ENCODE peak calls at places on chromosome 14, in nine cellular contexts. One of them, this sample, is unnamed.

GRCh38 chr14:50082308-50082742 is 34.0 kb downstream of the VCPKMT start:
- DNase-seq in naive thymus-derived CD4-positive, alpha-beta T cell: peak; percentile 78
- DNase-seq in neural progenitor cell: no peak
- DNase-seq in hepatocyte: no peak
- DNase-seq in caudate nucleus: no peak
- DNase-seq in ascending aorta: no peak
- DNase-seq in AG04450: no peak
- DNase-seq in cardiac muscle cell: no peak
- DNase-seq in psoas muscle: no peak
- DNase-seq in this sample: no peak

GRCh38 chr14:32480337-32480736 is 151.2 kb downstream of the AKAP6 start:
- DNase-seq in naive thymus-derived CD4-positive, alpha-beta T cell: no peak
- DNase-seq in neural progenitor cell: no peak
- DNase-seq in hepatocyte: no peak
- DNase-seq in caudate nucleus: no peak
- DNase-seq in ascending aorta: no peak
- DNase-seq in AG04450: no peak
- DNase-seq in cardiac muscle cell: no peak
- DNase-seq in psoas muscle: no peak
- DNase-seq in this sample: no peak

GRCh38 chr14:63867926-63868921 is 15.4 kb downstream of the SYNE2 start:
- DNase-seq in naive thymus-derived CD4-positive, alpha-beta T cell: peak; percentile 37
- DNase-seq in neural progenitor cell: no peak
- DNase-seq in hepatocyte: no peak
- DNase-seq in caudate nucleus: no peak
- DNase-seq in ascending aorta: no peak
- DNase-seq in AG04450: no peak
- DNase-seq in cardiac muscle cell: no peak
- DNase-seq in psoas muscle: no peak
- DNase-seq in this sample: no peak

GRCh38 chr14:101907619-101908018 is 56.8 kb upstream of the DYNC1H1 start:
- DNase-seq in naive thymus-derived CD4-positive, alpha-beta T cell: no peak
- DNase-seq in neural progenitor cell: no peak
- DNase-seq in hepatocyte: no peak
- DNase-seq in caudate nucleus: no peak
- DNase-seq in ascending aorta: no peak
- DNase-seq in AG04450: no peak
- DNase-seq in cardiac muscle cell: no peak
- DNase-seq in psoas muscle: no peak
- DNase-seq in this sample: no peak

GRCh38 chr14:92969470-92970232 is 46.7 kb downstream of the CHGA start:
- DNase-seq in naive thymus-derived CD4-positive, alpha-beta T cell: no peak
- DNase-seq in neural progenitor cell: no peak
- DNase-seq in hepatocyte: no peak
- DNase-seq in caudate nucleus: no peak
- DNase-seq in ascending aorta: no peak
- DNase-seq in AG04450: no peak
- DNase-seq in cardiac muscle cell: no peak
- DNase-seq in psoas muscle: peak; percentile 2
- DNase-seq in this sample: no peak

GRCh38 chr14:28773917-28774691 is 7.5 kb downstream of the FOXG1 start:
- DNase-seq in naive thymus-derived CD4-positive, alpha-beta T cell: no peak
- DNase-seq in neural progenitor cell: peak; percentile 92
- DNase-seq in hepatocyte: peak; percentile 37
- DNase-seq in caudate nucleus: peak; percentile 63
- DNase-seq in ascending aorta: no peak
- DNase-seq in AG04450: no peak
- DNase-seq in cardiac muscle cell: peak; percentile 82
- DNase-seq in psoas muscle: peak; percentile 56
- DNase-seq in this sample: no peak

GRCh38 chr14:75310295-75311059 is 31.8 kb downstream of the FOS start:
- DNase-seq in naive thymus-derived CD4-positive, alpha-beta T cell: no peak
- DNase-seq in neural progenitor cell: peak; percentile 89
- DNase-seq in hepatocyte: peak; percentile 87
- DNase-seq in caudate nucleus: peak; percentile 81
- DNase-seq in ascending aorta: peak; percentile 94
- DNase-seq in AG04450: peak; percentile 63
- DNase-seq in cardiac muscle cell: no peak
- DNase-seq in psoas muscle: peak; percentile 84
- DNase-seq in this sample: peak; percentile 95

GRCh38 chr14:92362781-92363235 is 39.8 kb downstream of the SLC24A4 start:
- DNase-seq in naive thymus-derived CD4-positive, alpha-beta T cell: no peak
- DNase-seq in neural progenitor cell: no peak
- DNase-seq in hepatocyte: no peak
- DNase-seq in caudate nucleus: peak; percentile 4
- DNase-seq in ascending aorta: peak; percentile 86
- DNase-seq in AG04450: no peak
- DNase-seq in cardiac muscle cell: no peak
- DNase-seq in psoas muscle: peak; percentile 46
- DNase-seq in this sample: no peak

GRCh38 chr14:24411468-24412454 is 13.0 kb downstream of the NYNRIN start:
- DNase-seq in naive thymus-derived CD4-positive, alpha-beta T cell: peak; percentile 31
- DNase-seq in neural progenitor cell: peak; percentile 68
- DNase-seq in hepatocyte: peak; percentile 67
- DNase-seq in caudate nucleus: no peak
- DNase-seq in ascending aorta: no peak
- DNase-seq in AG04450: no peak
- DNase-seq in cardiac muscle cell: peak; percentile 50
- DNase-seq in psoas muscle: no peak
- DNase-seq in this sample: no peak

GRCh38 chr14:59253527-59253926 is 65.1 kb downstream of the DAAM1 start:
- DNase-seq in naive thymus-derived CD4-positive, alpha-beta T cell: no peak
- DNase-seq in neural progenitor cell: no peak
- DNase-seq in hepatocyte: no peak
- DNase-seq in caudate nucleus: no peak
- DNase-seq in ascending aorta: no peak
- DNase-seq in AG04450: no peak
- DNase-seq in cardiac muscle cell: no peak
- DNase-seq in psoas muscle: no peak
- DNase-seq in this sample: no peak
- H3K27ac ChIP-seq in naive thymus-derived CD4-positive, alpha-beta T cell: no peak overlapping the region
- H3K27ac ChIP-seq in neural progenitor cell: no peak overlapping the region
- H3K27ac ChIP-seq in hepatocyte: peak overlapping the region; percentile 38
- H3K27ac ChIP-seq in caudate nucleus: no peak overlapping the region
- H3K27ac ChIP-seq in ascending aorta: peak overlapping the region; percentile 91
- H3K27ac ChIP-seq in AG04450: no peak overlapping the region
- H3K27ac ChIP-seq in cardiac muscle cell: peak overlapping the region; percentile 97
- H3K27ac ChIP-seq in psoas muscle: no peak overlapping the region
- H3K27ac ChIP-seq in this sample: peak overlapping the region; percentile 84

GRCh38 chr14:56199976-56200577 is 81.9 kb downstream of the PELI2 start:
- DNase-seq in naive thymus-derived CD4-positive, alpha-beta T cell: no peak
- DNase-seq in neural progenitor cell: no peak
- DNase-seq in hepatocyte: no peak
- DNase-seq in caudate nucleus: no peak
- DNase-seq in ascending aorta: no peak
- DNase-seq in AG04450: no peak
- DNase-seq in cardiac muscle cell: no peak
- DNase-seq in psoas muscle: no peak
- DNase-seq in this sample: no peak
- H3K27ac ChIP-seq in naive thymus-derived CD4-positive, alpha-beta T cell: no peak overlapping the region
- H3K27ac ChIP-seq in neural progenitor cell: no peak overlapping the region
- H3K27ac ChIP-seq in hepatocyte: peak overlapping the region; percentile 50
- H3K27ac ChIP-seq in caudate nucleus: no peak overlapping the region
- H3K27ac ChIP-seq in ascending aorta: peak overlapping the region; percentile 63
- H3K27ac ChIP-seq in AG04450: peak overlapping the region; percentile 85
- H3K27ac ChIP-seq in cardiac muscle cell: no peak overlapping the region
- H3K27ac ChIP-seq in psoas muscle: peak overlapping the region; percentile 48
- H3K27ac ChIP-seq in this sample: peak overlapping the region; percentile 62

GRCh38 chr14:96710060-96710636 is 87.0 kb upstream of the VRK1 start:
- DNase-seq in naive thymus-derived CD4-positive, alpha-beta T cell: no peak
- DNase-seq in neural progenitor cell: no peak
- DNase-seq in hepatocyte: no peak
- DNase-seq in caudate nucleus: no peak
- DNase-seq in ascending aorta: no peak
- DNase-seq in AG04450: no peak
- DNase-seq in cardiac muscle cell: no peak
- DNase-seq in psoas muscle: no peak
- DNase-seq in this sample: no peak

GRCh38 chr14:96699666-96700065 is 97.5 kb upstream of the VRK1 start:
- DNase-seq in naive thymus-derived CD4-positive, alpha-beta T cell: no peak
- DNase-seq in neural progenitor cell: no peak
- DNase-seq in hepatocyte: no peak
- DNase-seq in caudate nucleus: no peak
- DNase-seq in ascending aorta: no peak
- DNase-seq in AG04450: no peak
- DNase-seq in cardiac muscle cell: no peak
- DNase-seq in psoas muscle: no peak
- DNase-seq in this sample: no peak

GRCh38 chr14:96702831-96703230 is 94.4 kb upstream of the VRK1 start:
- DNase-seq in naive thymus-derived CD4-positive, alpha-beta T cell: no peak
- DNase-seq in neural progenitor cell: no peak
- DNase-seq in hepatocyte: no peak
- DNase-seq in caudate nucleus: no peak
- DNase-seq in ascending aorta: no peak
- DNase-seq in AG04450: no peak
- DNase-seq in cardiac muscle cell: no peak
- DNase-seq in psoas muscle: no peak
- DNase-seq in this sample: no peak

GRCh38 chr14:96706893-96707292 is 90.3 kb upstream of the VRK1 start:
- DNase-seq in naive thymus-derived CD4-positive, alpha-beta T cell: no peak
- DNase-seq in neural progenitor cell: no peak
- DNase-seq in hepatocyte: no peak
- DNase-seq in caudate nucleus: no peak
- DNase-seq in ascending aorta: no peak
- DNase-seq in AG04450: no peak
- DNase-seq in cardiac muscle cell: no peak
- DNase-seq in psoas muscle: no peak
- DNase-seq in this sample: no peak

GRCh38 chr14:96705422-96706092 is 91.6 kb upstream of the VRK1 start:
- DNase-seq in naive thymus-derived CD4-positive, alpha-beta T cell: no peak
- DNase-seq in neural progenitor cell: no peak
- DNase-seq in hepatocyte: no peak
- DNase-seq in caudate nucleus: no peak
- DNase-seq in ascending aorta: no peak
- DNase-seq in AG04450: no peak
- DNase-seq in cardiac muscle cell: no peak
- DNase-seq in psoas muscle: no peak
- DNase-seq in this sample: no peak
- H3K27ac ChIP-seq in naive thymus-derived CD4-positive, alpha-beta T cell: no peak overlapping the region
- H3K27ac ChIP-seq in neural progenitor cell: no peak overlapping the region
- H3K27ac ChIP-seq in hepatocyte: no peak overlapping the region
- H3K27ac ChIP-seq in caudate nucleus: no peak overlapping the region
- H3K27ac ChIP-seq in ascending aorta: no peak overlapping the region
- H3K27ac ChIP-seq in AG04450: no peak overlapping the region
- H3K27ac ChIP-seq in cardiac muscle cell: no peak overlapping the region
- H3K27ac ChIP-seq in psoas muscle: no peak overlapping the region
- H3K27ac ChIP-seq in this sample: no peak overlapping the region

DNA sequence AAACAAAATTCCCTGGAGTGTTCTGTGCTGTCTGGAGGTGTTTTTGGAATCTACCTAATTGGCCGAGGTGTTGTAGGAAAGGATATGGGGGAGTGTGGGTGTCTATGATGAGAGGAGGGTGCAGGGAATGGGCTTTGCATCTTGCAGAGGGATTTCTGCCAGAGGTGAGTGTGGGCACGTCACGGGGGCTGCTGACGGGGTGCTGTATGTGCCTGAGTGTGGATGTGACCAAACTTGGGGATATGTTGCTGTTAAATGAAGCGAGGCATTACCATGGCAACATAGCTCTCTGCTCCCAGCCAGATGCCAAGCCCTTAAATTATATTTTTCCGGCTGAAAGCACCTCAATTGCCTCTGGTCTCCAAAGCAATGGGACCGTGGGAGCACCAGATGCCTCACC is 44.3 kb upstream of the SPTLC2 start:
- DNase-seq in naive thymus-derived CD4-positive, alpha-beta T cell: no peak
- DNase-seq in neural progenitor cell: peak; percentile 20
- DNase-seq in hepatocyte: no peak
- DNase-seq in caudate nucleus: no peak
- DNase-seq in ascending aorta: peak; percentile 33
- DNase-seq in AG04450: no peak
- DNase-seq in cardiac muscle cell: no peak
- DNase-seq in psoas muscle: no peak
- DNase-seq in this sample: no peak
- H3K27ac ChIP-seq in naive thymus-derived CD4-positive, alpha-beta T cell: no peak overlapping the region
- H3K27ac ChIP-seq in neural progenitor cell: no peak overlapping the region
- H3K27ac ChIP-seq in hepatocyte: no peak overlapping the region
- H3K27ac ChIP-seq in caudate nucleus: peak overlapping the region; percentile 71
- H3K27ac ChIP-seq in ascending aorta: no peak overlapping the region
- H3K27ac ChIP-seq in AG04450: no peak overlapping the region
- H3K27ac ChIP-seq in cardiac muscle cell: no peak overlapping the region
- H3K27ac ChIP-seq in psoas muscle: no peak overlapping the region
- H3K27ac ChIP-seq in this sample: no peak overlapping the region

GRCh38 chr14:99699861-99700260 is 15.8 kb downstream of the CYP46A1 start:
- DNase-seq in naive thymus-derived CD4-positive, alpha-beta T cell: no peak
- DNase-seq in neural progenitor cell: no peak
- DNase-seq in hepatocyte: peak; percentile 1
- DNase-seq in caudate nucleus: no peak
- DNase-seq in ascending aorta: peak; percentile 43
- DNase-seq in AG04450: no peak
- DNase-seq in cardiac muscle cell: no peak
- DNase-seq in psoas muscle: no peak
- DNase-seq in this sample: no peak
- H3K27ac ChIP-seq in naive thymus-derived CD4-positive, alpha-beta T cell: no peak overlapping the region
- H3K27ac ChIP-seq in neural progenitor cell: no peak overlapping the region
- H3K27ac ChIP-seq in hepatocyte: no peak overlapping the region
- H3K27ac ChIP-seq in caudate nucleus: no peak overlapping the region
- H3K27ac ChIP-seq in ascending aorta: no peak overlapping the region
- H3K27ac ChIP-seq in AG04450: no peak overlapping the region
- H3K27ac ChIP-seq in cardiac muscle cell: no peak overlapping the region
- H3K27ac ChIP-seq in psoas muscle: no peak overlapping the region
- H3K27ac ChIP-seq in this sample: no peak overlapping the region

DNA sequence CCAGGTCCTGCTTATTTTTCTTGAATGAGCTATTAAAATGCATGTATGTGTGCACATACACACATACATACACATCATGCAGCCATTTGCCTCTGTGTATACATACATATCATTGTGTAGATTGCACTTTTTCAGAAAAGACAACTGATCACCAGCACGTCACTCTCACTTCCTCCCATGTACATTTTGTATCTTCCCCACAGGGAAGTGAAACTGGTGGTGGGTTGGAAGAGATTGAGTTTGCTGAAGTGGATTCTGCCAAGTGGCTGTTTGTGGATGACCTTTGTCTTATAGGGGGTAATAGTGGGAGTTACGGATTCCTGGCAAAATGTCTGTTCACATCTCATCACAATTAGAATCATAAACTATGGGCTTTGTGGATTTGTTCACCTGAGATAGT is 448.6 kb downstream of the RAD51B start:
- DNase-seq in naive thymus-derived CD4-positive, alpha-beta T cell: no peak
- DNase-seq in neural progenitor cell: no peak
- DNase-seq in hepatocyte: no peak
- DNase-seq in caudate nucleus: no peak
- DNase-seq in ascending aorta: no peak
- DNase-seq in AG04450: no peak
- DNase-seq in cardiac muscle cell: no peak
- DNase-seq in psoas muscle: no peak
- DNase-seq in this sample: no peak
- H3K27ac ChIP-seq in naive thymus-derived CD4-positive, alpha-beta T cell: peak overlapping the region; percentile 40
- H3K27ac ChIP-seq in neural progenitor cell: no peak overlapping the region
- H3K27ac ChIP-seq in hepatocyte: peak overlapping the region; percentile 31
- H3K27ac ChIP-seq in caudate nucleus: peak overlapping the region; percentile 63
- H3K27ac ChIP-seq in ascending aorta: no peak overlapping the region
- H3K27ac ChIP-seq in AG04450: no peak overlapping the region
- H3K27ac ChIP-seq in cardiac muscle cell: no peak overlapping the region
- H3K27ac ChIP-seq in psoas muscle: no peak overlapping the region
- H3K27ac ChIP-seq in this sample: peak overlapping the region; percentile 44

DNA sequence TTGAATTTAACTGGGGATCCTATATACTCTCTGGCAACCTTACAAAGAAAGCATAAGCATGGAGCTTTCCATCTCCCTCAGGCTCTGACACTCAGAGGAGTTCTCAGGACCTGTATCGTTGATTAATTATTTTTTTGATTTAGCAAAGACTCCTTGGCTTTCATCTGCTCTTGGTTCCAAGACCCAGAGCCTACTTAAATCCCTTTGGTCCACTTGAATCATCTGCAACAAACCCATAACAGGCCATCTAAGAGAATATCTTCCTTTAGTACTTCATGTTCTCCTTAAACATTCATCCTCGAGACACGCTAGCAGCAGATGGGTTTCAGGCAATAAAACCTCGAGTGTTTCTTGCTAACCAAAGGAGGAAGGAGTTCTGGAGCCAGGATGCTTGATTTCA is 85.4 kb downstream of the ZFP36L1 start:
- DNase-seq in naive thymus-derived CD4-positive, alpha-beta T cell: no peak
- DNase-seq in neural progenitor cell: no peak
- DNase-seq in hepatocyte: no peak
- DNase-seq in caudate nucleus: no peak
- DNase-seq in ascending aorta: no peak
- DNase-seq in AG04450: no peak
- DNase-seq in cardiac muscle cell: no peak
- DNase-seq in psoas muscle: no peak
- DNase-seq in this sample: no peak
- H3K27ac ChIP-seq in naive thymus-derived CD4-positive, alpha-beta T cell: no peak overlapping the region
- H3K27ac ChIP-seq in neural progenitor cell: no peak overlapping the region
- H3K27ac ChIP-seq in hepatocyte: peak overlapping the region; percentile 32
- H3K27ac ChIP-seq in caudate nucleus: no peak overlapping the region
- H3K27ac ChIP-seq in ascending aorta: no peak overlapping the region
- H3K27ac ChIP-seq in AG04450: no peak overlapping the region
- H3K27ac ChIP-seq in cardiac muscle cell: no peak overlapping the region
- H3K27ac ChIP-seq in psoas muscle: no peak overlapping the region
- H3K27ac ChIP-seq in this sample: peak overlapping the region; percentile 43